ENCODE peak calls at places on chromosomes 6 and 20, in four cellular contexts. P is HL-60, U is A549, L is GM23338. C is an unnamed sample.

GRCh38 chr20:37154684-37155298 is 24.3 kb upstream of the RPN2 start:
- DNase-seq in P (no peak), U (no peak), L (no peak), C (no peak)

GRCh38 chr6:128919412-128919811 is 36.5 kb downstream of the LAMA2 start:
- DNase-seq in P (no peak), U (no peak), L (no peak), C (no peak)

GRCh38 chr6:1313364-1313754 is 1.5 kb downstream of the FOXQ1 start:
- DNase-seq in P (no peak), U (no peak), L (peak), C (no peak)

GRCh38 chr6:90472716-90473115 is 114.2 kb downstream of the MAP3K7 start:
- DNase-seq in P (no peak), U (no peak), L (no peak), C (no peak)

GRCh38 chr6:1614767-1615650 is 5.3 kb downstream of the FOXC1 start:
- DNase-seq in P (peak), U (no peak), L (peak), C (no peak)

GRCh38 chr6:7604506-7604905 is 14.5 kb downstream of the SNRNP48 start:
- DNase-seq in P (no peak), U (no peak), L (no peak), C (no peak)

GRCh38 chr6:110287462-110288341 is 70.4 kb downstream of the METTL24 start:
- DNase-seq in P (no peak), U (no peak), L (no peak), C (no peak)

GRCh38 chr6:43376551-43376981 is 7.1 kb upstream of the ZNF318 start:
- DNase-seq in P (no peak), U (no peak), L (no peak), C (no peak)

GRCh38 chr6:3334579-3334978 is 75.8 kb downstream of the PSMG4 start:
- DNase-seq in P (no peak), U (no peak), L (no peak), C (no peak)

GRCh38 chr20:31515072-31515774 is 981 bp downstream of the HM13 start:
- DNase-seq in P (no peak), U (no peak), L (no peak), C (no peak)

GRCh38 chr20:31515775-31516107 is 1.5 kb downstream of the HM13 start:
- DNase-seq in P (peak), U (no peak), L (peak), C (no peak)

GRCh38 chr20:31516166-31516565 is 1.9 kb downstream of the HM13 start:
- DNase-seq in P (no peak), U (no peak), L (no peak), C (no peak)

GRCh38 chr20:31517373-31517772 is 3.1 kb downstream of the HM13 start:
- DNase-seq in P (peak), U (peak), L (peak), C (peak)

DNA sequence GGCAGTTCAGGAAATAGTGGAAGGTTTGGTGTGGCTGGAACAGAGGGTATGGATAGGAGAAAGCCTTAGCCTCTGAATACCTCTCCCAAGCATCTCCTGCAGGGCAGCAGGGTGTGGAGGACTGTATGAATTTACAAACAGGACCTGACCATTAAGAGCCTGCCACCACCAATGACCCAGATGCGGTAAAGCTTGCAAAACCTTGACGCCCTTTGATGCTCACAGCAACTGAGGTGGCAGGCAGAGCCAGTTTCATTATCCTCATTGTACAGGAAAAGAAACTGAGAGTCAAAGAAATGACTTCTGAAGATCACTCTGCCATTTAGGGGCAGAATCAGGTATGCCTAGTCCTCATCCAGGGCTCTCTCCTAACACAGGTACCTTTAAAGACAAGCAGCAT is 2.4 kb downstream of the HM13 start:
- DNase-seq in P (no peak), U (no peak), L (no peak), C (no peak)
- TF ChIP-seq REST in P (no peak), U (no peak), L (no peak), C (no peak)

DNA sequence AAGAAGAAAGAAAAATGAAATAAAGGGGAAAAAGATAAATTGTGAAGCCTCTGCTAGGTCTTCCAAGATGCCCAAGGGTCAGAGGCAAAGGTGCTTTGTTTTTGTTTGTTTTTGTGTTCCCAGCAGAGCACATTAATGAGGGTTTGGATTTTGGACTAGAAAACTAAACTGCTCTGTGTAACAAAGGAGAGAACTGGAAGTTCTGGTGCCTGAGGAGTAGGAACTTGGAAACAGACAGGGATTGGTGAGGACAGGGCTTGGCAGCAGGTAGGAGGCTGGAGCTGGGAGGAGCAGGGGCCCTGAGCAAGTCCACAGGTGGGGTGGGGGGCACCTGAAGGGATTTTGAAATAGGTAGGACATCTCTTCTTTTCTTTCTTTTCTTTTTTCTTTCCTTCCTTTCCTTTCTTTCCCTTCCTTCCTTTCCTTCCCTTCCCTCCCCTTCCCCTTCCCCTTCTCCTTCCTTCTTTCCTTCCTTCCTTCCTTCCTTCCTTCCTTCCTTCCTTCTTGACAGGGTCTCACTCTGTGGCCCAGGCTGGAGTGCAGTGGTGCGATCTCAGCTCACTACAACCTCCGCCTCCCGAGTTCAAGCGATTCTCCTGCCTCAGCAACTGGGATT is 15.3 kb upstream of the ABRACL start:
- DNase-seq in P (no peak), U (no peak), L (no peak), C (no peak)
- TF ChIP-seq REST in P (no peak), U (no peak), L (no peak), C (no peak)

DNA sequence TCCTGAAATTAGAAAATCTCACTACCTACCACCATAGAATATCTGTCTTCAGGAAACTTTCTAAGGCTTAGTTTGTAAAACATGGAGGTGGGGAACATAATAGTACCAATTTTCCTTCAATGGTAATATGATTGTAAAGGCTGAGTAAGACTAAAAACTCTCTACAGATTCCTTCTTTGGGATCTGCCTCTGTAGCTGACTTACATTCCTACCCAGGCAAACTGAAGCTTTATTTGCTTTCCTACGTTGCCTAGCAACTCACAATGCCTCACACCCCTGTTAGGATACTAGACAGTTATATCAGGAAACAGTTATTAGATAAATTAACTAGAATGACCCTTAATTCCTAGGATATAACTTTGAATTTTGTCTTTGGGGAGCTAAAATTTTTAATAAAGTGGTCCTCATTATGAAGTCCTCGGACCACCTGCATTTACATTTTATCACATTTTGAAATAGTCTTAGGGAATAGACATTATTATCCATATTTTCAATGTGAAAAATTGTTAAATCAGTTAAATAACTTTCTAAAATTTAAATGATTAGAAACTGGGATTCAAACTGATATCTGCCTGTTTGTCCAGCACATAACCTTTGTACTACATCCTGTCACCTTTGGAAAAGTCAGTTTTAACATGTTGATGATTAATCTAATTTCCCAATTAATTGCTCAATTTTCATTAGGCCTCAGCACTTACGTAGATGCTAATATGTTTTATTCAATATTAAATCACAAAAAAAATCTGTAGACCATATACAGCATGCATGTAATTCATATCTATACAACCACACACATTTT is 591.4 kb downstream of the RNF144B start:
- DNase-seq in P (no peak), U (no peak), L (peak), C (no peak)
- TF ChIP-seq REST in P (no peak), U (no peak), L (no peak), C (no peak)

DNA sequence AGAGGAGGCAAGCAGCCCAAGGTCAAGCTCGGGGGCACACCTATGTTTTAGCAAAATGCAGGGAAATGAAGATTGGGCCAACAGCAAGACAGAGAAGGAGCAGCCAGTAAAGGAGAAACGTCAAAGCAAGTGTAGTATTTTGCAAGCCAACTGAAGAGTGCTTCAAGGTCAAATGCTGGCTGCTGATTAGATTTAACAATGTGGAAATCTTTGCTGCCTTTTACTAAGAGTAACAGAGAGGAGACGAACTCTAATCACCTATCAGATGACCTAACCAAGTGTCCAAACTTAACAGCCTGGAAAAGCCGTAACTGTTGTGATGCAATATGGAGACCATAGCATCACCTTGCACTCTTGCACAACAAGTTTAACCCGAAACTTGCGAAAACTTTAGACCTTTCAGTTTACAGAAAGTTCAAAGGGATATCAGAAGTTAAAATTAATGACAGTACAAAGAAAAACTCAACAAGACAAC is 30.4 kb downstream of the AKIRIN2 start:
- DNase-seq in P (peak), U (no peak), L (no peak), C (no peak)
- TF ChIP-seq REST in P (no peak), U (no peak), L (no peak), C (no peak)

GRCh38 chr20:56217820-56218219 is 30.7 kb upstream of the MC3R start:
- DNase-seq in P (no peak), U (no peak), L (no peak), C (no peak)
- TF ChIP-seq REST in P (no peak), U (no peak), L (no peak), C (no peak)

DNA sequence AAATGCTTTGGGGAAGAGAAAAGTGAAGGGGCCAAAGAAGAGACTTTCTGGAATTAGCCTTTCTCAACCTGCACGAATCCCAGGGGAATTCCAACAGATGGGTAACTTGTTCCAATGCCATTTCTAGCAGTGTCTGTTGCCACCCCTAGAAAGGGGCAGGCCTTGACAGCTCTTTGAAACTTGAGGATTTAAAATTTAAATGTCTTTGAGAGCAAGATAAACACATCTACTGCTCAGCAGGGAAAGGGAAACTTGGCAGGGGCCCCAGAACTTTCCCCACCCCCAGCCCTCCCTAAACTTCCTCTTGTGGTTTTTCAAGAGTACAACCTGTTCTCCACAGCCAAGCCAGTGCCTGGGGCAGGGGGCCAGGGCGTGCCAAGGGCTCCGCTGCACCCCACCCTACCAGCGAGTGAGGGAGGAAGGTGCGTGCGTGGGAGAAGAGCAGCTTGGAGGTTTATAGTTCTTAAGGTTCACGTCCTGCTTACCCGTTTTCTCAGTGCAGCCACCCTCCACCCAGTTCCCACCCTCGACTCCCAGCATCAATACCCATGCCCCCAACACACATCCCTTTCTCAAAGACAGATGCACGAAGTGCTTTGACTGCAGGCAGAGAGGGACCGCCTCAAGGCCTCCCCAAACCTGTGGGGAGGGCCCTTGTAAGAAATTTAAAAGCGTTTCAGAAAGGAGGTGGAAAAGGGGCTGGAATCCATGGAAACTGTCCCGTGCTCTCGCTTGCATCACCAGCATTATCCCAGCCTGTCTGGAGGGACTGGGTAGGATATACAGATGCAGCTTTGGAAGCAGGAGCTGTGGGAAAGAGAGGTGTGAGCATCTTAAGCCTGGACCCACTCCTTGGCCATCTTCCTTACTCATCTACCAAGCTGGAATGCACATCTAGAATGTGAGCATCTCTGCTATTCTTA is 4.5 kb upstream of the TAF8 start:
- DNase-seq in P (peak), U (no peak), L (peak), C (peak)
- TF ChIP-seq REST in P (no peak), U (no peak), L (no peak), C (no peak)

DNA sequence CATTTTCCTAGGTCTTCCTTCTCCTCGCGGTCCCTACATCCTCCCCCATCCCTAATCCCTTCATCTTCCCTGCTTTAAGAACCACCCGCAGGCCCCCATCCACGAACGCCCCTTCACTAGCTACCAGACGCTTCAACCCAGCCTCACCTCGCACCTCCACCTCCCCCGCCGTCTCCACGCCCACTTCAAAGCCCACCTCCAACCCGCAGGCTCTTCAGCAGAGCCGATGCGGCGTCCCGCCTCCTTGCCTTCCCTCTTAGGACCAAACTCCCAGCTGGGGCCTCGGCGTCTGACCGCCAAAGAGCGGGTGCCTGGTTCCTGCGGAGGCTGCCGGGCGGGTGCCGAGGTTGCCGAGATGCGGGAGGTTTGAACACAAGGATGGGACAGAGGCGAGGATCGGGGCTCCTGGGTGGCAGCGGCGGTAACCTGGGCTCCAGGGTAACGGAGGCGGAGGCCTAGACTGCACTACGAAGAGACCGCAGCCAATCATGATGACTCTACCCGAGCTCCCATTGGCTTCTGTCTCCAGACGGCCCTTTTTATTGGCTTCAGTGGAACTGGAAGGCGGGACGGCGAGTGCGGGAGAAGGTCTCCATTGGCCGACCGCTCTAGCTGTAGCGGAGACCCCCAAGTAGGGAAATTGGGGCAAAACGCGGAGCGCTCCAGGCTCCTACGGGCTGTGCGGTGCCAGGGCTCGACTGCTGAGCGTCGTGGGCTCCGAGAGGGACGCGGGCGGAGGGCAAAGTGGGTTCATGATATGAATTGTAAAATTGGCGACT is at the start of gene LCA5:
- DNase-seq in P (peak), U (peak), L (peak), C (peak)
- TF ChIP-seq REST in P (no peak), U (no peak), L (no peak), C (no peak)

GRCh38 chr20:49750611-49751396 is 37.1 kb upstream of the B4GALT5 start:
- DNase-seq in P (peak), U (no peak), L (peak), C (no peak)

GRCh38 chr20:49752504-49752903 is 38.8 kb upstream of the B4GALT5 start:
- DNase-seq in P (no peak), U (no peak), L (no peak), C (no peak)

GRCh38 chr20:49748525-49748838 is 34.8 kb upstream of the B4GALT5 start:
- DNase-seq in P (no peak), U (no peak), L (no peak), C (no peak)

GRCh38 chr20:49751397-49751735 is 37.7 kb upstream of the B4GALT5 start:
- DNase-seq in P (no peak), U (no peak), L (no peak), C (no peak)

DNA sequence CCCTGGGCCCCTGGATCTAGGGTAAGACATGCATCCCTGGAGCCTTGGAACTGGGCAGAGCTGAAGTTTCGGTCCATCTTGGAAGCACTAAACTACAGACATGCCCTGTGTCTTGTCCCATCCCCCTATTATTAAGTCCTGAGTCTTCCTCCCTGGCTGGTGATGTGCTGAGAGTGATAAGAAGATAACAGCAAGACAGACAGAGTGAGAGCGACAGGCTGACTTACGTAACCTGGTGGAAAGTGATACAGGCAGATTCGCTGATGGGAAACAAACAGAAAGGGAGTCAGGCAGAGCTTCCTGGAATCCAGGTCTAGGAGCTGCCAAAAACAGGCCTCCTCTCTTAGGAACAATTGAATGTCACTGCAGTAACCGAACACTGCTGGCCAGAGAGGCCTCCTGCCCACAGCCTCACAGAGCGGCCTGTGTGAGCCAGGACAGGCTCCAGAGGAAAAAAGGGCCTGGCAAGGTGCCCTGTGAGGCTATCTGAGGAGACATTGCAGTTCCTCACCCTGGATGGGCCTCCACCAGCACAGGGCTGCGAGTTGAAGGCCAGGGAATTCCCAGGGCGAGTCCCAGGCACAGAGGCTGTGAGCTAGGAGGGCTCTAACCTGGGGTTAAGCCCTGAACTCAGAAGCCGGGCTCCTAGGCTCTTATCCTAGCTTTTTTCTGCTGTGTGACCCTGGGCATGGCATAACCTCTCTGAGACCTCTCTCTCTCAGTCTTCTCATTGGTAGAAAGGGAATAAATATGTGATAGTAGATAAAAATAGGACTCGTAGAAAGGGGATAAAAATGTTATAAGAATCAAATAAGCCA is 34.2 kb upstream of the B4GALT5 start:
- DNase-seq in P (no peak), U (no peak), L (no peak), C (no peak)
- TF ChIP-seq REST in P (no peak), U (no peak), L (no peak), C (no peak)

GRCh38 chr6:137218917-137219663 is at the start of gene IFNGR1:
- DNase-seq in P (peak), U (peak), L (peak), C (peak)
- TF ChIP-seq REST in P (peak), U (no peak), L (no peak), C (no peak)

C was measured in HCT116.